ENCODE peak calls at places on chromosomes 13 and 19, in four cellular contexts. N is fibroblast of the aortic adventitia; K is GM23338; E is stimulated activated CD8-positive, alpha-beta memory T cell treated with anti-CD3 and anti-CD28 coated beads, Interleukin-7, amount 100 ng/mL, for 4 hours. F is an unnamed sample.

GRCh38 chr13:39588384-39588783 is 14.6 kb downstream of the LHFPL6 start:
- DNase-seq in N (no peak), K (no peak), E (no peak), F (no peak)

GRCh38 chr13:97702614-97703013 is 250.9 kb upstream of the IPO5 start:
- DNase-seq in N (no peak), K (no peak), E (no peak), F (no peak)

GRCh38 chr13:64529874-64530485 is 2700.2 kb downstream of the PCDH9 start:
- DNase-seq in N (peak), K (peak), E (no peak), F (no peak)

GRCh38 chr13:29523199-29523931 is 72.1 kb downstream of the SLC7A1 start:
- DNase-seq in N (peak), K (no peak), E (no peak), F (no peak)

GRCh38 chr13:113527272-113527958 is 36.9 kb upstream of the DCUN1D2 start:
- DNase-seq in N (no peak), K (no peak), E (no peak), F (no peak)

GRCh38 chr13:50309872-50310594 is 294.8 kb downstream of the KCNRG start:
- DNase-seq in N (peak), K (peak), E (no peak), F (no peak)

GRCh38 chr13:28865951-28866350 is 45.8 kb downstream of the MTUS2 start:
- DNase-seq in N (no peak), K (no peak), E (no peak), F (no peak)

GRCh38 chr13:101289764-101290163 is 126.5 kb downstream of the NALCN start:
- DNase-seq in N (peak), K (peak), E (no peak), F (no peak)

GRCh38 chr13:67829641-67830040 is 599.5 kb upstream of the PCDH9 start:
- DNase-seq in N (no peak), K (no peak), E (no peak), F (no peak)

GRCh38 chr13:66933994-66934393 is 296.1 kb downstream of the PCDH9 start:
- DNase-seq in N (peak), K (no peak), E (no peak), F (no peak)

GRCh38 chr19:48244289-48244688 is 11.4 kb downstream of the CARD8 start:
- DNase-seq in N (no peak), K (no peak), E (no peak), F (peak)

GRCh38 chr19:37988758-37989635 is 82.0 kb downstream of the SIPA1L3 start:
- DNase-seq in N (no peak), K (peak), E (no peak), F (no peak)

GRCh38 chr19:55253264-55253663 is 5.6 kb downstream of the PPP6R1 start:
- DNase-seq in N (no peak), K (no peak), E (no peak), F (no peak)

GRCh38 chr19:16698914-16699313 is 20.7 kb upstream of the NWD1 start:
- DNase-seq in N (peak), K (no peak), E (no peak), F (no peak)

GRCh38 chr19:1275260-1275975 is at the start of gene FAM174C:
- DNase-seq in N (peak), K (peak), E (peak), F (peak)

GRCh38 chr13:94188173-94188869 is 291.2 kb downstream of the DCT start:
- DNase-seq in N (no peak), K (peak), E (no peak), F (no peak)

GRCh38 chr19:6491802-6492592 is 10.1 kb downstream of the TUBB4A start:
- DNase-seq in N (no peak), K (no peak), E (no peak), F (no peak)

GRCh38 chr13:85729296-85729695 is 69.9 kb downstream of the SLITRK6 start:
- DNase-seq in N (peak), K (no peak), E (no peak), F (no peak)

GRCh38 chr19:20273376-20273775 is 106.4 kb downstream of the ZNF486 start:
- DNase-seq in N (no peak), K (no peak), E (no peak), F (no peak)

GRCh38 chr19:47109177-47109540 is 4.4 kb downstream of the ZC3H4 start:
- DNase-seq in N (no peak), K (no peak), E (no peak), F (no peak)

GRCh38 chr13:112685856-112686255 is 4.0 kb upstream of the ATP11A start:
- DNase-seq in N (no peak), K (no peak), E (no peak), F (no peak)

GRCh38 chr13:51838235-51838846 is 6.6 kb downstream of the TMEM272 start:
- DNase-seq in N (peak), K (no peak), E (no peak), F (no peak)

GRCh38 chr19:10929402-10929794 is 787 bp downstream of the TIMM29 start:
- DNase-seq in N (no peak), K (peak), E (no peak), F (no peak)

GRCh38 chr13:73714522-73714921 is 419.7 kb downstream of the KLF12 start:
- DNase-seq in N (no peak), K (no peak), E (no peak), F (no peak)

GRCh38 chr19:20072936-20073335 is 4.9 kb upstream of the ZNF90 start:
- DNase-seq in N (no peak), K (no peak), E (no peak), F (no peak)